ENCODE peak calls at places on chromosomes 16 and 17, in nine cellular contexts. L, V, K, U, N, Z, C, E and B are unnamed samples. For H3K36me3, the result is how much of the 10 kb centered on the place peaks cover.

GRCh38 chr16:12613131-12613991 is 190.3 kb downstream of the CPPED1 start:
- DNase-seq in L (no peak), V (no peak), K (no peak), U (no peak), N (no peak), Z (no peak), C (no peak), E (peak), B (no peak)

GRCh38 chr16:25751230-25751629 is 59.5 kb downstream of the HS3ST4 start:
- DNase-seq in L (no peak), V (no peak), K (no peak), U (no peak), N (no peak), Z (no peak), C (no peak), E (no peak), B (no peak)

GRCh38 chr16:83070416-83071199 is 443.8 kb downstream of the CDH13 start:
- DNase-seq in L (no peak), V (no peak), K (no peak), U (no peak), N (no peak), Z (no peak), C (no peak), E (no peak), B (no peak)

GRCh38 chr17:46984892-46985291 is 5.8 kb upstream of the RPRML start:
- DNase-seq in L (no peak), V (no peak), K (no peak), U (peak), N (no peak), Z (no peak), C (no peak), E (no peak), B (no peak)

GRCh38 chr17:81317992-81318391 is 22.9 kb upstream of the SLC38A10 start:
- DNase-seq in L (no peak), V (peak), K (no peak), U (no peak), N (no peak), Z (no peak), C (no peak), E (no peak), B (no peak)

GRCh38 chr17:48054238-48055185 is 6.4 kb downstream of the NFE2L1 start:
- DNase-seq in L (peak), V (peak), K (peak), U (no peak), N (no peak), Z (peak), C (peak), E (no peak), B (peak)

GRCh38 chr17:65198653-65199382 is 61.6 kb downstream of the RGS9 start:
- DNase-seq in L (no peak), V (no peak), K (peak), U (no peak), N (peak), Z (no peak), C (peak), E (peak), B (no peak)

GRCh38 chr17:44110823-44111633 is 12.4 kb downstream of the HDAC5 start:
- DNase-seq in L (peak), V (peak), K (peak), U (peak), N (peak), Z (peak), C (peak), E (peak), B (peak)

GRCh38 chr17:66493283-66494019 is 191.0 kb downstream of the PRKCA start:
- DNase-seq in L (no peak), V (no peak), K (peak), U (no peak), N (no peak), Z (no peak), C (no peak), E (no peak), B (no peak)

GRCh38 chr16:13435415-13435814 is 484.5 kb upstream of the ERCC4 start:
- DNase-seq in L (no peak), V (no peak), K (no peak), U (no peak), N (no peak), Z (no peak), C (no peak), E (peak), B (no peak)

GRCh38 chr17:6683730-6684459 is 29.3 kb downstream of the SLC13A5 start:
- DNase-seq in L (no peak), V (no peak), K (no peak), U (no peak), N (no peak), Z (no peak), C (no peak), E (no peak), B (no peak)

GRCh38 chr16:30069575-30070462 is 4.3 kb downstream of the ALDOA start:
- DNase-seq in L (no peak), V (no peak), K (no peak), U (no peak), N (no peak), Z (no peak), C (peak), E (no peak), B (no peak)

GRCh38 chr16:69798466-69798865 is 36.3 kb downstream of the WWP2 start:
- DNase-seq in L (no peak), V (no peak), K (peak), U (no peak), N (no peak), Z (no peak), C (peak), E (no peak), B (no peak)

GRCh38 chr16:66269631-66270332 is 96.7 kb upstream of the CDH5 start:
- DNase-seq in L (no peak), V (no peak), K (peak), U (no peak), N (no peak), Z (no peak), C (no peak), E (no peak), B (no peak)
- H3K4me3 ChIP-seq in L (peak), V (no peak), K (no peak), U (no peak), N (no peak), Z (peak), C (no peak), E (peak), B (peak)

GRCh38 chr17:76341301-76341700 is 12.4 kb downstream of the PRPSAP1 start:
- DNase-seq in L (no peak), V (no peak), K (no peak), U (no peak), N (no peak), Z (no peak), C (no peak), E (no peak), B (no peak)
- H3K36me3 ChIP-seq in L (half or more), V (half or more), K (under half), U (under half), N (under half), Z (half or more), C (under half), E (under half), B (under half)

DNA sequence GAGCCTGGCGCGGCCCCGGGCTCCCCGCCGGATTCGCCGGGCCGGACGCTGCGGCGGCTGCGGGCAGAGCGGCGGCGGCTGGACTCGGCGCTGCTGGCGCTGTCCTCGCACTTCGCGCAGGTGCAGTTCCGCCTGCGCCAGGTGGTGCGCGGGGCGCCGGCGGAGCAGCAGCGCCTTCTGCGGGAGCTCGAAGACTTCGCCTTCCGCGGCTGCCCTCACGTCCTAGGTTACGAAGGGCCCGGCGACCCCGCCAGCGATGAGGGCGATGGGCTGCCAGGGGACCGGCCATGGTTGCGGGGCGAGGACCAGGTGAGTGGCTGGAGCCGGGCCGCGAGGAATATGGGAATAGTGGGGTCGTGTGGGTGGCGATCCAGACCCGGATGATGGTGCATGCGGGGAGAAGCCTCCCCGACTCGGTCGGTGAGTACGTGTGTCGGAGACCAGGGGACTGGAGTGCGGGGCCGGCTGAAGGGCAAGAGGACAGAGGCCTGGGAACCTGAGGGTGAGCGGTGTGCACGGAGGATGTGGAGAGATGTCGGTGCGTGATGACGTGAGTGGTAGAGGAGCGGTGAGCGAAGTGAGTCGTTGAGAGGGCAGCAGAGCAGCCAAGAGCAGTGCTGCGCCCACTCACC is 517 bp downstream of the RUNDC1 start:
- DNase-seq in L (peak), V (peak), K (peak), U (peak), N (peak), Z (peak), C (peak), E (peak), B (peak)
- TF ChIP-seq CTCF in L (no peak), V (no peak), K (no peak), U (no peak), N (peak), Z (no peak), C (no peak), E (no peak), B (peak)

DNA sequence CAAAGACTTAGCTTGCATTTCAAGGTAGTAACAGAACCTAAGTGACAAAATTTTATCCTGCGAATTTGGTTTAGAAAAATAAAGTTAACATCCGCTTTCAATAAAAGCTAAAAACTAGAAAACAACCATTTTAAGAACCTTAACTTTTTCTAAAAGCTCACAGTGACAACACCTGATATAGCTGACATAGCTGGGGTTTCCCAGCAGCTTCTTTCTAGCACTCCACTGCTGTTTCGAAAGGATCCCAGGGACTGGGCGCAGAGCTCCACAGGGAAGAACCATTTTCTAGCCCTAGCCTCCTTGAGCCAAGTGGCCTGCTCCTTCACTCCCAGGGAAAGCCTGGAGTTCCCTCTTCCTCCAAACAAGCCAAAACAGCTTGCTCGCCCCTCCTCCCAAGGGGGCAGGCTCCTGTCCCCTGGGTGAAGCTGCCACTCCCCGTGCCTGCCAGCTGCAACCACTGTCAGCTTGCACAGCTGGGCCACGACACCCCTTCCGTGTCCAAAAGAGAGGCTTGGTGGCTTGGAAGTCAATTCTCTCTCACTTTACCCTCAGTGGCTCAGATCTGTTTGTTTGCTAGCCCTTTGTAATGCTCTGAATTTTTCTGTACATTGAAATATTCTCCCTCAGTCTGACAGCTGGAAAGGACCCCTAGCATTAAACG is 59.8 kb downstream of the CYTH1 start:
- DNase-seq in L (peak), V (no peak), K (no peak), U (no peak), N (no peak), Z (peak), C (no peak), E (no peak), B (peak)
- H3K4me3 ChIP-seq in L (peak), V (no peak), K (no peak), U (no peak), N (no peak), Z (peak), C (peak), E (no peak), B (peak)

GRCh38 chr16:74565378-74565777 is 41.5 kb downstream of the GLG1 start:
- DNase-seq in L (no peak), V (no peak), K (no peak), U (no peak), N (no peak), Z (no peak), C (no peak), E (no peak), B (no peak)
- H3K36me3 ChIP-seq in L (under half), V (under half), K (under half), U (under half), N (under half), Z (under half), C (under half), E (under half), B (under half)

DNA sequence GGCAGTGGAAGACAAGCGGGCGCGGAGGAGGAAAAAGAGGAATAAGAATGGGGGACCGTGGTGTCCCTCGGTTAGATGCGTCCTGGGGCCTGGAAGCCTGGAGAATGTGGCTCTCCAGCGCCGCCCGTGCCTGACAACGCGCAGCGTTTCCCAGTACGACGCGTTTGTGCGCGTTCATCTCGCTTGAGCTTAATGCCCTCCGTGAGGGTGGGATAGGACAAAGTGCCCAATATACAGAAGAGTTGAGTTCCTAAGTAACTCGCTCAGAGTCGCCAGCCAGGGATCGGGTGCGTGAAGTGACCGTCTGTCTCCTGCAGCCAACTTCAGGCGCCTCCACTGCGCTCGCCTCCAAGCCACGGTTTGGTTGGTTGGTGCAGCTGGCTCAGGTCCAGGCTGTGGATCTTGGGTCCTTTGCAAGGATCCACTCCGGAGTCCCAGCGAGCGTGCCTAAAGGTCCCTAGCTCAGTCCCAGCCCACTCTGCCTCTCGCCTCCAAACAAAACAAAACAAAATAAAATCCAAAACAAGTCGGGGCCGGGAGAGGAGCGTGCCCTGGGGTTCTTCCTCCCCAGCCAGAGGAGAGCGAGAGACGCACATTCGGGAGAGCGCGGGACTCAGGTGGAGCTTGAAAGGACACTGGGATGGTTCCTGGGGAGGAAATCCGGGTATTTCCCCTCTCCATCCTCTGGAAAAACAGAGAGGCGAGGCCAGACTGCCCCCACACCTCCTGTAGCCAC is 951 bp downstream of the GALR2 start:
- DNase-seq in L (no peak), V (no peak), K (no peak), U (no peak), N (no peak), Z (no peak), C (peak), E (no peak), B (no peak)
- TF ChIP-seq CTCF in L (no peak), V (no peak), K (no peak), U (no peak), N (no peak), Z (no peak), C (peak), E (no peak), B (no peak)

GRCh38 chr17:68599873-68600122 is 1.4 kb downstream of the FAM20A start:
- DNase-seq in L (no peak), V (peak), K (no peak), U (no peak), N (no peak), Z (peak), C (no peak), E (no peak), B (no peak)
- H3K4me3 ChIP-seq in L (peak), V (peak), K (no peak), U (no peak), N (no peak), Z (peak), C (peak), E (no peak), B (peak)

GRCh38 chr16:16109453-16110110 is 113.7 kb downstream of the ABCC6 start:
- DNase-seq in L (no peak), V (no peak), K (no peak), U (no peak), N (no peak), Z (no peak), C (no peak), E (no peak), B (no peak)

GRCh38 chr16:16105646-16106045 is 117.6 kb downstream of the ABCC6 start:
- DNase-seq in L (no peak), V (no peak), K (no peak), U (no peak), N (no peak), Z (no peak), C (no peak), E (no peak), B (no peak)

GRCh38 chr16:16108759-16109158 is 114.5 kb downstream of the ABCC6 start:
- DNase-seq in L (no peak), V (no peak), K (no peak), U (no peak), N (no peak), Z (no peak), C (no peak), E (no peak), B (no peak)

GRCh38 chr16:16110111-16110490 is 113.2 kb downstream of the ABCC6 start:
- DNase-seq in L (no peak), V (no peak), K (no peak), U (no peak), N (no peak), Z (no peak), C (no peak), E (no peak), B (no peak)

GRCh38 chr16:16107839-16108238 is 115.5 kb downstream of the ABCC6 start:
- DNase-seq in L (no peak), V (no peak), K (peak), U (no peak), N (no peak), Z (no peak), C (no peak), E (no peak), B (no peak)
- H3K36me3 ChIP-seq in L (half or more), V (half or more), K (under half), U (under half), N (under half), Z (half or more), C (under half), E (under half), B (half or more)

GRCh38 chr16:87418216-87418615 is 26.1 kb downstream of the MAP1LC3B start:
- DNase-seq in L (no peak), V (peak), K (no peak), U (no peak), N (no peak), Z (no peak), C (no peak), E (no peak), B (no peak)

GRCh38 chr16:87418644-87419043 is 26.5 kb downstream of the MAP1LC3B start:
- DNase-seq in L (no peak), V (no peak), K (no peak), U (no peak), N (no peak), Z (no peak), C (no peak), E (no peak), B (no peak)

GRCh38 chr16:87415441-87415840 is 23.3 kb downstream of the MAP1LC3B start:
- DNase-seq in L (peak), V (peak), K (no peak), U (no peak), N (no peak), Z (no peak), C (no peak), E (no peak), B (no peak)

GRCh38 chr16:87417511-87417910 is 25.4 kb downstream of the MAP1LC3B start:
- DNase-seq in L (no peak), V (peak), K (no peak), U (no peak), N (no peak), Z (no peak), C (no peak), E (no peak), B (no peak)

GRCh38 chr16:87416826-87417471 is 24.8 kb downstream of the MAP1LC3B start:
- DNase-seq in L (no peak), V (peak), K (peak), U (no peak), N (peak), Z (no peak), C (no peak), E (peak), B (no peak)
- TF ChIP-seq CTCF in L (no peak), V (peak), K (peak), U (peak), N (peak), Z (peak), C (peak), E (peak), B (peak)

DNA sequence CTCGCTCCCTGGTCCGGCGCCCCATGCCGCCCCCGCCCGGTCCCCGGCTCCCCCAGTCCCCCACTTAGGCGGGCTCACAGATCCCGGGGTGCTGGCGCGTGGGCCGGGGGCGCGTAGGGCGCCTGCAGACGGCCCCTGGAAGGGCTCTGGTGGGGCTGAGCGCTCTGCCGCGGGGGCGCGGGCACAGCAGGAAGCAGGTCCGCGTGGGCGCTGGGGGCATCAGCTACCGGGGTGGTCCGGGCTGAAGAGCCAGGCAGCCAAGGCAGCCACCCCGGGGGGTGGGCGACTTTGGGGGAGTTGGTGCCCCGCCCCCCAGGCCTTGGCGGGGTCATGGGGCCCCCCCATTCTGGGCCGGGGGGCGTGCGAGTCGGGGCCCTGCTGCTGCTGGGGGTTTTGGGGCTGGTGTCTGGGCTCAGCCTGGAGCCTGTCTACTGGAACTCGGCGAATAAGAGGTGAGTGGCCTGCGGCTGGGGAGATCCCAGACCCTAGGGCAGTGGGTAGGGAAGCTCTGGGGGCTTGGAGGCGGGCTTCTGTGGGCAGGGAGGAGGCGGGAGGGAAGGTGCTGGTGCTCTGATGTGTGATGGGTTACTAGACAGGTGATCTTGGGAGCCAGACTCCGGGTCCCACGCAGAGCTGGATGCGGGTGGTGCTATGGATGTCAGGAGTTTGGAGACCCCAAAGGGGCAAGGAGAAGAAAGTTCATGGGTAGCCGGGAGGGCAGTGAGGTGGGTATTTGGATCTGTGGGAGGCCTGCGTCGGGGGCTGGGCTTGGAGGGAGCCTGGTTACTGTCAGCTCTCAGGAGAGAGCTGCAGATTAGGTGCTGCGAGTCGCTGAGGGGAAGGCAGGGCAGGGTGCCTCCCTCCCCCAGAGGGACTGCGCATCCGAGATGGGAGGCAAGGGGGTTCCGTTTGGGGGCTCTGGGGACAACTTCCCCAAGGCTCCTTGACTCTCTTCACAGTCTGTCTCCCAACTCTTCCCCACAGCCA is 560 bp downstream of the EFNB3 start:
- DNase-seq in L (peak), V (no peak), K (no peak), U (no peak), N (no peak), Z (no peak), C (peak), E (no peak), B (no peak)
- H3K4me3 ChIP-seq in L (peak), V (peak), K (no peak), U (no peak), N (peak), Z (peak), C (peak), E (no peak), B (peak)